ENCODE peak calls at places on chromosomes 1 and 21, in eight cellular contexts. S is Peyer's patch, U is right lobe of liver, H is psoas muscle, B is fibroblast of lung, E is right atrium auricular region, R is uterus, F is tibial artery. C is an unnamed sample.

GRCh38 chr1:200979574-200980451 is 43.7 kb downstream of the KIF21B start:
- DNase-seq in U (no peak), F (no peak), H (no peak), S (peak; percentile 45), R (no peak), E (no peak), B (peak; percentile 6), C (no peak)

GRCh38 chr1:184530226-184530625 is 143.4 kb downstream of the C1orf21 start:
- DNase-seq in F (no peak), U (no peak), R (no peak), S (no peak), B (no peak), H (no peak), E (no peak), C (no peak)

GRCh38 chr1:226886142-226886901 is 15.9 kb downstream of the PSEN2 start:
- DNase-seq in U (no peak), H (no peak), B (no peak), F (no peak), S (no peak), R (no peak), E (no peak), C (no peak)

GRCh38 chr1:171438441-171438840 is 46.9 kb upstream of the PRRC2C start:
- DNase-seq in F (peak; percentile 72), S (no peak), U (no peak), B (peak; percentile 98), E (peak; percentile 75), R (no peak), H (peak; percentile 65), C (peak; percentile 34)

GRCh38 chr1:51697160-51697559 is 80.3 kb downstream of the OSBPL9 start:
- DNase-seq in R (no peak), S (no peak), F (no peak), E (no peak), H (no peak), B (peak; percentile 79), U (no peak), C (no peak)

GRCh38 chr1:16173447-16174260 is 17.8 kb upstream of the EPHA2 start:
- DNase-seq in B (peak; percentile 88), F (no peak), S (no peak), U (no peak), R (no peak), H (no peak), E (no peak), C (no peak)

GRCh38 chr1:21020151-21020550 is 156.5 kb downstream of the EIF4G3 start:
- DNase-seq in S (no peak), H (no peak), F (no peak), U (no peak), E (no peak), B (peak; percentile 66), R (no peak), C (no peak)

GRCh38 chr1:43836267-43836951 is 97.2 kb upstream of the ARTN start:
- DNase-seq in E (no peak), R (no peak), B (peak; percentile 33), U (no peak), H (peak; percentile 33), S (peak; percentile 85), F (peak; percentile 74), C (peak; percentile 62)

GRCh38 chr1:17551755-17552234 is 12.3 kb downstream of the ARHGEF10L start:
- DNase-seq in F (peak; percentile 94), B (peak; percentile 34), H (no peak), S (no peak), E (no peak), U (no peak), R (no peak), C (no peak)

GRCh38 chr21:36423772-36424433 is 38.7 kb downstream of the CHAF1B start:
- DNase-seq in S (no peak), R (no peak), U (no peak), F (no peak), E (no peak), H (no peak), B (no peak), C (no peak)

GRCh38 chr1:156523801-156524480 is 23.4 kb upstream of the MEF2D start:
- DNase-seq in R (no peak), U (no peak), H (no peak), B (no peak), F (no peak), E (no peak), S (no peak), C (no peak)

GRCh38 chr21:28771790-28772501 is 220.7 kb downstream of the LTN1 start:
- DNase-seq in E (no peak), U (no peak), B (peak; percentile 84), S (no peak), R (no peak), H (no peak), F (no peak), C (no peak)

GRCh38 chr1:198597690-198598430 is 41.0 kb upstream of the PTPRC start:
- DNase-seq in R (no peak), U (no peak), E (no peak), F (no peak), B (no peak), H (no peak), S (peak; percentile 53), C (no peak)

GRCh38 chr1:109642610-109643009 is 13.3 kb upstream of the GSTM4 start:
- DNase-seq in S (no peak), R (no peak), B (no peak), U (no peak), H (no peak), F (peak; percentile 12), E (peak; percentile 38), C (no peak)

GRCh38 chr1:172069535-172069934 is 228.2 kb downstream of the DNM3 start:
- DNase-seq in R (peak; percentile 65), E (no peak), U (no peak), F (no peak), S (no peak), H (no peak), B (peak; percentile 8), C (no peak)

GRCh38 chr1:59238993-59239392 is 57.9 kb upstream of the FGGY start:
- DNase-seq in R (no peak), F (no peak), S (no peak), H (no peak), B (no peak), U (no peak), E (no peak), C (no peak)

GRCh38 chr21:32437729-32438128 is 25.2 kb downstream of the EVA1C start:
- DNase-seq in F (no peak), H (no peak), E (peak; percentile 67), S (no peak), R (no peak), B (no peak), U (no peak), C (no peak)

GRCh38 chr1:233381806-233382205 is 54.3 kb downstream of the MAP3K21 start:
- DNase-seq in E (no peak), B (no peak), U (no peak), F (no peak), R (no peak), S (no peak), H (no peak), C (no peak)

GRCh38 chr1:247087256-247087655 is 8.6 kb upstream of the ZNF670 start:
- DNase-seq in F (no peak), E (no peak), B (no peak), U (no peak), R (no peak), H (no peak), S (no peak), C (no peak)

GRCh38 chr1:86356247-86356646 is 39.9 kb downstream of the ODF2L start:
- DNase-seq in R (no peak), F (no peak), U (no peak), E (no peak), S (no peak), B (peak; percentile 22), H (no peak), C (no peak)

GRCh38 chr1:181818459-181818858 is 243.1 kb downstream of the ZNF648 start:
- DNase-seq in U (no peak), F (no peak), S (no peak), R (no peak), E (no peak), H (no peak), B (no peak), C (no peak)

GRCh38 chr1:70071597-70071996 is 133.8 kb downstream of the LRRC40 start:
- DNase-seq in S (no peak), B (peak; percentile 70), E (no peak), R (peak; percentile 34), H (no peak), F (no peak), U (no peak), C (peak; percentile 4)

GRCh38 chr1:202085682-202086373 is 36.9 kb upstream of the GPR37L1 start:
- DNase-seq in H (no peak), S (no peak), B (no peak), E (no peak), R (no peak), U (no peak), F (no peak), C (peak; percentile 17)

GRCh38 chr1:1356166-1356795 is 2.1 kb downstream of the MXRA8 start:
- DNase-seq in H (no peak), S (no peak), B (no peak), U (no peak), F (no peak), E (no peak), R (no peak), C (no peak)
- H3K4me3 ChIP-seq in H (peak overlapping the region; percentile 57), S (peak overlapping the region; percentile 25), B (peak overlapping the region; percentile 98), U (no peak overlapping the region), F (peak overlapping the region; percentile 71), E (peak overlapping the region; percentile 55), R (peak overlapping the region; percentile 70), C (peak overlapping the region; percentile 19)

GRCh38 chr1:4268890-4269286 is 368.8 kb upstream of the C1orf174 start:
- DNase-seq in B (no peak), F (no peak), H (no peak), R (no peak), U (no peak), E (no peak), S (no peak), C (no peak)
- H3K9me3 ChIP-seq in B (no peaks in the 10 kb centered on the region), F (no peaks in the 10 kb centered on the region), H (no peaks in the 10 kb centered on the region), R (no peaks in the 10 kb centered on the region), U (no peaks in the 10 kb centered on the region), E (no peaks in the 10 kb centered on the region), S (no peaks in the 10 kb centered on the region), C (no peaks in the 10 kb centered on the region)

GRCh38 chr1:163076981-163077761 is 8.0 kb downstream of the RGS4 start:
- DNase-seq in S (no peak), U (no peak), E (no peak), F (no peak), H (no peak), R (no peak), B (peak; percentile 42), C (no peak)
- H3K4me3 ChIP-seq in S (no peak overlapping the region), U (no peak overlapping the region), E (no peak overlapping the region), F (no peak overlapping the region), H (no peak overlapping the region), R (no peak overlapping the region), B (no peak overlapping the region), C (no peak overlapping the region)

GRCh38 chr1:147235822-147236221 is 6.7 kb upstream of the CHD1L start:
- DNase-seq in F (no peak), S (no peak), E (no peak), R (no peak), U (peak; percentile 94), B (no peak), H (no peak), C (no peak)

GRCh38 chr1:147238925-147239820 is 3.3 kb upstream of the CHD1L start:
- DNase-seq in H (no peak), B (no peak), U (peak; percentile 57), E (no peak), F (no peak), R (no peak), S (no peak), C (no peak)

GRCh38 chr1:147236448-147236847 is 6.0 kb upstream of the CHD1L start:
- DNase-seq in U (no peak), B (no peak), H (no peak), F (no peak), S (no peak), E (no peak), R (no peak), C (no peak)

GRCh38 chr1:147238053-147238902 is 4.2 kb upstream of the CHD1L start:
- DNase-seq in F (no peak), B (no peak), R (no peak), H (no peak), U (no peak), E (no peak), S (no peak), C (no peak)

GRCh38 chr1:147236959-147237791 is 5.3 kb upstream of the CHD1L start:
- DNase-seq in H (no peak), S (no peak), E (no peak), B (no peak), U (peak; percentile 67), R (no peak), F (no peak), C (no peak)
- H3K9me3 ChIP-seq in H (no peaks in the 10 kb centered on the region), S (no peaks in the 10 kb centered on the region), E (no peaks in the 10 kb centered on the region), B (no peaks in the 10 kb centered on the region), U (no peaks in the 10 kb centered on the region), R (no peaks in the 10 kb centered on the region), F (no peaks in the 10 kb centered on the region), C (no peaks in the 10 kb centered on the region)

C was measured in heart right ventricle.